ENCODE peak calls at places on chromosomes 6 and 20, in eight cellular contexts. Z, P, R, K, J, I, M and W are unnamed samples.

GRCh38 chr6:149834513-149835481 is 29.4 kb downstream of the LRP11 start:
- DNase-seq in R (no peak), P (peak; percentile 79), Z (peak; percentile 85), I (peak; percentile 31), M (peak; percentile 66), J (peak; percentile 80), K (peak; percentile 51), W (peak; percentile 81)

GRCh38 chr6:149318581-149319286 is 1.2 kb downstream of the TAB2 start:
- DNase-seq in Z (no peak), P (no peak), I (no peak), R (no peak), M (no peak), J (peak; percentile 88), K (no peak), W (peak; percentile 54)

GRCh38 chr6:52872031-52872430 is 31.4 kb upstream of the GSTA5 start:
- DNase-seq in P (peak; percentile 10), Z (no peak), R (no peak), I (no peak), K (no peak), J (no peak), M (peak; percentile 13), W (no peak)

GRCh38 chr20:2752631-2753455 is 47.6 kb downstream of the CPXM1 start:
- DNase-seq in Z (peak; percentile 53), R (no peak), J (peak; percentile 53), P (peak; percentile 30), I (peak; percentile 58), K (no peak), M (peak; percentile 14), W (peak; percentile 1)

GRCh38 chr20:36779656-36780025 is 6.1 kb upstream of the DSN1 start:
- DNase-seq in M (no peak), J (no peak), P (no peak), I (no peak), Z (no peak), R (no peak), K (no peak), W (no peak)

GRCh38 chr6:42313941-42314570 is 96.4 kb upstream of the MRPS10 start:
- DNase-seq in P (peak; percentile 86), Z (peak; percentile 53), R (no peak), M (peak; percentile 70), I (peak; percentile 20), J (no peak), K (no peak), W (no peak)

GRCh38 chr6:135439549-135439948 is 58.0 kb downstream of the AHI1 start:
- DNase-seq in R (no peak), P (no peak), M (no peak), Z (no peak), I (no peak), K (no peak), J (no peak), W (no peak)

GRCh38 chr20:62352402-62353288 is 14.5 kb downstream of the LAMA5 start:
- DNase-seq in K (peak; percentile 73), J (no peak), M (no peak), P (no peak), I (peak; percentile 60), Z (no peak), R (no peak), W (peak; percentile 82)

GRCh38 chr20:10741060-10741459 is 67.3 kb upstream of the JAG1 start:
- DNase-seq in M (no peak), P (no peak), R (no peak), J (no peak), Z (peak; percentile 55), I (no peak), K (no peak), W (no peak)